ENCODE peak calls at places on chromosomes 3 and 15, in eight cellular contexts. One of them, this sample, is unnamed. For H3K79me2, the result is how much of the 10 kb centered on the place peaks cover.

GRCh38 chr3:40379674-40380306 is 7.2 kb upstream of the ENTPD3 start:
- DNase-seq in SK-N-SH: no peak
- DNase-seq in GM23248: no peak
- DNase-seq in neural progenitor cell: no peak
- DNase-seq in HCT116: no peak
- DNase-seq in PC-3: no peak
- DNase-seq in hepatocyte: no peak
- DNase-seq in GM23338: no peak
- DNase-seq in this sample: no peak

GRCh38 chr3:72161870-72162617 is 377.1 kb upstream of the PROK2 start:
- DNase-seq in PC-3: peak
- DNase-seq in neural progenitor cell: no peak
- DNase-seq in GM23338: no peak
- DNase-seq in GM23248: peak
- DNase-seq in SK-N-SH: no peak
- DNase-seq in HCT116: no peak
- DNase-seq in hepatocyte: peak
- DNase-seq in this sample: no peak

GRCh38 chr15:90266485-90266884 is 1.0 kb downstream of the NGRN start:
- DNase-seq in neural progenitor cell: no peak
- DNase-seq in GM23248: peak
- DNase-seq in PC-3: peak
- DNase-seq in GM23338: no peak
- DNase-seq in hepatocyte: no peak
- DNase-seq in HCT116: no peak
- DNase-seq in SK-N-SH: no peak
- DNase-seq in this sample: peak

GRCh38 chr3:167691366-167691765 is 37.6 kb upstream of the WDR49 start:
- DNase-seq in GM23338: no peak
- DNase-seq in HCT116: no peak
- DNase-seq in neural progenitor cell: no peak
- DNase-seq in SK-N-SH: no peak
- DNase-seq in hepatocyte: no peak
- DNase-seq in GM23248: no peak
- DNase-seq in PC-3: no peak
- DNase-seq in this sample: peak

GRCh38 chr3:124586126-124587052 is 143.9 kb upstream of the UMPS start:
- DNase-seq in hepatocyte: peak
- DNase-seq in GM23338: peak
- DNase-seq in PC-3: no peak
- DNase-seq in neural progenitor cell: peak
- DNase-seq in SK-N-SH: no peak
- DNase-seq in GM23248: no peak
- DNase-seq in HCT116: no peak
- DNase-seq in this sample: no peak

GRCh38 chr3:142014005-142014404 is 135.3 kb downstream of the TFDP2 start:
- DNase-seq in SK-N-SH: no peak
- DNase-seq in PC-3: no peak
- DNase-seq in GM23338: no peak
- DNase-seq in hepatocyte: no peak
- DNase-seq in neural progenitor cell: no peak
- DNase-seq in GM23248: no peak
- DNase-seq in HCT116: no peak
- DNase-seq in this sample: no peak

GRCh38 chr3:48747703-48748102 is 30.7 kb upstream of the IP6K2 start:
- DNase-seq in GM23338: no peak
- DNase-seq in HCT116: no peak
- DNase-seq in neural progenitor cell: no peak
- DNase-seq in SK-N-SH: no peak
- DNase-seq in PC-3: no peak
- DNase-seq in hepatocyte: no peak
- DNase-seq in GM23248: no peak
- DNase-seq in this sample: no peak

GRCh38 chr15:78200276-78200930 is 34.0 kb downstream of the ACSBG1 start:
- DNase-seq in SK-N-SH: peak
- DNase-seq in HCT116: no peak
- DNase-seq in PC-3: no peak
- DNase-seq in GM23248: no peak
- DNase-seq in hepatocyte: peak
- DNase-seq in GM23338: no peak
- DNase-seq in neural progenitor cell: no peak
- DNase-seq in this sample: no peak

GRCh38 chr15:81809543-81809942 is 236.3 kb downstream of the MEX3B start:
- DNase-seq in PC-3: peak
- DNase-seq in HCT116: peak
- DNase-seq in GM23248: peak
- DNase-seq in neural progenitor cell: peak
- DNase-seq in SK-N-SH: peak
- DNase-seq in GM23338: peak
- DNase-seq in hepatocyte: peak
- DNase-seq in this sample: peak

GRCh38 chr3:131036200-131036816 is 9.6 kb downstream of the NEK11 start:
- DNase-seq in GM23248: peak
- DNase-seq in HCT116: no peak
- DNase-seq in hepatocyte: no peak
- DNase-seq in SK-N-SH: no peak
- DNase-seq in GM23338: no peak
- DNase-seq in neural progenitor cell: no peak
- DNase-seq in PC-3: peak
- DNase-seq in this sample: no peak

GRCh38 chr3:53788038-53788437 is 58.2 kb downstream of the CHDH start:
- DNase-seq in neural progenitor cell: no peak
- DNase-seq in PC-3: no peak
- DNase-seq in GM23248: no peak
- DNase-seq in hepatocyte: no peak
- DNase-seq in SK-N-SH: no peak
- DNase-seq in GM23338: no peak
- DNase-seq in HCT116: no peak
- DNase-seq in this sample: no peak

GRCh38 chr15:65790692-65791334 is 1.3 kb downstream of the DENND4A start:
- DNase-seq in HCT116: no peak
- DNase-seq in GM23338: peak
- DNase-seq in PC-3: peak
- DNase-seq in hepatocyte: peak
- DNase-seq in neural progenitor cell: peak
- DNase-seq in GM23248: peak
- DNase-seq in SK-N-SH: peak
- DNase-seq in this sample: peak

GRCh38 chr3:171028025-171028778 is 1.7 kb upstream of the SLC2A2 start:
- DNase-seq in PC-3: no peak
- DNase-seq in hepatocyte: peak
- DNase-seq in neural progenitor cell: peak
- DNase-seq in GM23338: peak
- DNase-seq in SK-N-SH: peak
- DNase-seq in GM23248: peak
- DNase-seq in HCT116: no peak
- DNase-seq in this sample: no peak

GRCh38 chr15:27495963-27496459 is 525.0 kb downstream of the GABRG3 start:
- DNase-seq in hepatocyte: no peak
- DNase-seq in GM23248: no peak
- DNase-seq in HCT116: no peak
- DNase-seq in SK-N-SH: no peak
- DNase-seq in PC-3: no peak
- DNase-seq in GM23338: peak
- DNase-seq in neural progenitor cell: no peak
- DNase-seq in this sample: no peak

GRCh38 chr15:45473068-45473467 is 49.5 kb downstream of the SLC30A4 start:
- DNase-seq in hepatocyte: no peak
- DNase-seq in SK-N-SH: no peak
- DNase-seq in HCT116: no peak
- DNase-seq in GM23338: no peak
- DNase-seq in PC-3: no peak
- DNase-seq in neural progenitor cell: no peak
- DNase-seq in GM23248: no peak
- DNase-seq in this sample: no peak

GRCh38 chr3:5056005-5056391 is 66.1 kb upstream of the ARL8B start:
- DNase-seq in neural progenitor cell: no peak
- DNase-seq in GM23248: peak
- DNase-seq in GM23338: no peak
- DNase-seq in SK-N-SH: no peak
- DNase-seq in HCT116: no peak
- DNase-seq in PC-3: no peak
- DNase-seq in hepatocyte: no peak
- DNase-seq in this sample: no peak

GRCh38 chr3:10115326-10116137 is at the start of gene BRK1:
- DNase-seq in HCT116: peak
- DNase-seq in GM23338: peak
- DNase-seq in neural progenitor cell: peak
- DNase-seq in GM23248: peak
- DNase-seq in PC-3: peak
- DNase-seq in hepatocyte: peak
- DNase-seq in SK-N-SH: peak
- DNase-seq in this sample: peak
- H3K79me2 ChIP-seq in HCT116: half or more
- H3K79me2 ChIP-seq in GM23338: under half
- H3K79me2 ChIP-seq in neural progenitor cell: under half
- H3K79me2 ChIP-seq in GM23248: half or more
- H3K79me2 ChIP-seq in PC-3: half or more
- H3K79me2 ChIP-seq in hepatocyte: under half
- H3K79me2 ChIP-seq in SK-N-SH: half or more
- H3K79me2 ChIP-seq in this sample: under half

GRCh38 chr15:30788595-30788994 is 115.1 kb upstream of the FAN1 start:
- DNase-seq in PC-3: no peak
- DNase-seq in HCT116: no peak
- DNase-seq in neural progenitor cell: no peak
- DNase-seq in GM23248: no peak
- DNase-seq in SK-N-SH: no peak
- DNase-seq in GM23338: no peak
- DNase-seq in hepatocyte: no peak
- DNase-seq in this sample: no peak

GRCh38 chr15:30791776-30792175 is 111.9 kb upstream of the FAN1 start:
- DNase-seq in hepatocyte: no peak
- DNase-seq in GM23338: no peak
- DNase-seq in neural progenitor cell: no peak
- DNase-seq in PC-3: no peak
- DNase-seq in SK-N-SH: no peak
- DNase-seq in GM23248: no peak
- DNase-seq in HCT116: no peak
- DNase-seq in this sample: no peak

GRCh38 chr15:30794388-30794787 is 109.3 kb upstream of the FAN1 start:
- DNase-seq in PC-3: no peak
- DNase-seq in neural progenitor cell: no peak
- DNase-seq in HCT116: no peak
- DNase-seq in hepatocyte: no peak
- DNase-seq in GM23248: no peak
- DNase-seq in GM23338: no peak
- DNase-seq in SK-N-SH: no peak
- DNase-seq in this sample: no peak

DNA sequence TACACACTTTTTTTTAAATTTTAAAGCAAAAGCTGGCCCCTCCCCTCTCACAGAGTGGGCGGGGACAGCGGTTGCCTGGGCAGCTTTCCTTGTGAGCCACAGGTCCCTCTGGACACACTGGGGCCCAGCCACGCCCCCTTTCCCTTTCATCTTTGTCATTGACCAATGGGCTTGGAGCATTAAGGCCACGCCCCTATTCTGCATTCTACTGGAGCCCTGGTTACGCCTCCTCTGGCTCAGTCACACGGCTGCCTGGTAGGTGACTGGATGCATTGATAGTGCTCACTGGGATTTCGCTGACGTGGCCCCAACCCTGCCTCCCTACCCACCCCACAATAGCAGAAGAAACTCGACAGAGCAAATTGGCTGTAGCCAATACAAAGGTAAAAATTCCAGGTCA is 112.5 kb upstream of the FAN1 start:
- DNase-seq in GM23338: peak
- DNase-seq in GM23248: peak
- DNase-seq in HCT116: no peak
- DNase-seq in PC-3: peak
- DNase-seq in SK-N-SH: peak
- DNase-seq in hepatocyte: no peak
- DNase-seq in neural progenitor cell: peak
- DNase-seq in this sample: no peak
- TF ChIP-seq EZH2phosphoT487 in GM23338: no peak
- TF ChIP-seq EZH2phosphoT487 in GM23248: no peak
- TF ChIP-seq EZH2phosphoT487 in HCT116: no peak
- TF ChIP-seq EZH2phosphoT487 in PC-3: no peak
- TF ChIP-seq EZH2phosphoT487 in SK-N-SH: no peak
- TF ChIP-seq EZH2phosphoT487 in hepatocyte: no peak
- TF ChIP-seq EZH2phosphoT487 in neural progenitor cell: no peak
- TF ChIP-seq EZH2phosphoT487 in this sample: no peak

GRCh38 chr15:85394552-85395333 is 14.3 kb downstream of the AKAP13 start:
- DNase-seq in GM23338: no peak
- DNase-seq in HCT116: no peak
- DNase-seq in hepatocyte: peak
- DNase-seq in PC-3: peak
- DNase-seq in neural progenitor cell: no peak
- DNase-seq in SK-N-SH: no peak
- DNase-seq in GM23248: no peak
- DNase-seq in this sample: peak

GRCh38 chr15:85397926-85398325 is 17.5 kb downstream of the AKAP13 start:
- DNase-seq in PC-3: no peak
- DNase-seq in hepatocyte: no peak
- DNase-seq in GM23248: no peak
- DNase-seq in neural progenitor cell: no peak
- DNase-seq in GM23338: no peak
- DNase-seq in SK-N-SH: no peak
- DNase-seq in HCT116: no peak
- DNase-seq in this sample: no peak

GRCh38 chr15:85397151-85397550 is 16.7 kb downstream of the AKAP13 start:
- DNase-seq in SK-N-SH: no peak
- DNase-seq in neural progenitor cell: no peak
- DNase-seq in GM23338: no peak
- DNase-seq in hepatocyte: no peak
- DNase-seq in PC-3: peak
- DNase-seq in HCT116: no peak
- DNase-seq in GM23248: no peak
- DNase-seq in this sample: no peak

GRCh38 chr15:85398822-85399221 is 18.4 kb downstream of the AKAP13 start:
- DNase-seq in HCT116: no peak
- DNase-seq in SK-N-SH: no peak
- DNase-seq in neural progenitor cell: no peak
- DNase-seq in hepatocyte: no peak
- DNase-seq in GM23248: no peak
- DNase-seq in PC-3: no peak
- DNase-seq in GM23338: no peak
- DNase-seq in this sample: no peak

DNA sequence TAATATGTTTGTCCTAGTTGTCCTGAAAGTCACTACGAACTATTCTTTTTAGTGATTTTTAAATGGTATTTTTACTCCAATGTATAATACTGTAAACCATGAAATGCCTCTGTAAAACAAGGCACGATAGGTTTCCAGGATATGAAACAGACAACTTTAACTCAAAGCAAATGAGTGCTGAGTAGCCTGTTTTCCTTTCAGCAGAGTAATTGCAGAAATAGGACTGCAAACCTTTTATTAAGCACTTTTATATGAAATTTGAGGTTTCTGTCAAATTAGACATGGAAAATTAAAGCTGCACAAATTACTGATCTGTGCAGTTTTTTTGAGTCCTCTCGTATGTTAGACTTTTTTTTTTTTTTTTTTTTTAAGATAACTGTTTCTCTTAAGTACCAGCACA is 16.2 kb downstream of the AKAP13 start:
- DNase-seq in GM23248: no peak
- DNase-seq in hepatocyte: no peak
- DNase-seq in PC-3: no peak
- DNase-seq in SK-N-SH: no peak
- DNase-seq in neural progenitor cell: no peak
- DNase-seq in GM23338: no peak
- DNase-seq in HCT116: no peak
- DNase-seq in this sample: no peak
- H3K79me2 ChIP-seq in GM23248: half or more
- H3K79me2 ChIP-seq in hepatocyte: half or more
- H3K79me2 ChIP-seq in PC-3: half or more
- H3K79me2 ChIP-seq in SK-N-SH: half or more
- H3K79me2 ChIP-seq in neural progenitor cell: half or more
- H3K79me2 ChIP-seq in GM23338: half or more
- H3K79me2 ChIP-seq in HCT116: half or more
- H3K79me2 ChIP-seq in this sample: half or more

GRCh38 chr15:26260517-26261133 is 397.5 kb upstream of the ATP10A start:
- DNase-seq in HCT116: no peak
- DNase-seq in GM23248: peak
- DNase-seq in hepatocyte: peak
- DNase-seq in neural progenitor cell: peak
- DNase-seq in PC-3: peak
- DNase-seq in GM23338: peak
- DNase-seq in SK-N-SH: peak
- DNase-seq in this sample: no peak
- TF ChIP-seq EZH2phosphoT487 in HCT116: no peak
- TF ChIP-seq EZH2phosphoT487 in GM23248: no peak
- TF ChIP-seq EZH2phosphoT487 in hepatocyte: no peak
- TF ChIP-seq EZH2phosphoT487 in neural progenitor cell: no peak
- TF ChIP-seq EZH2phosphoT487 in PC-3: no peak
- TF ChIP-seq EZH2phosphoT487 in GM23338: no peak
- TF ChIP-seq EZH2phosphoT487 in SK-N-SH: no peak
- TF ChIP-seq EZH2phosphoT487 in this sample: no peak

This sample was measured in MM.1S.